ENCODE peak calls at places on chromosomes 6 and 20, in nine cellular contexts. One of them, this sample, is unnamed.
A peak's percentile ranks its signal among the peaks of the same experiment; 100 is the strongest.

GRCh38 chr6:159966339-159966738 is 2.5 kb upstream of the IGF2R start:
- DNase-seq in HuH-7: no peak
- DNase-seq in foreskin fibroblast: peak; percentile 28
- DNase-seq in OCI-LY7: no peak
- DNase-seq in NCI-H2081: no peak
- DNase-seq in HTR-8/SVneo: no peak
- DNase-seq in GM23248: no peak
- DNase-seq in occipital lobe: no peak
- DNase-seq in effector memory CD4-positive, alpha-beta T cell: no peak
- DNase-seq in this sample: no peak

GRCh38 chr6:141830530-141830929 is 302.2 kb upstream of the GJE1 start:
- DNase-seq in HuH-7: no peak
- DNase-seq in foreskin fibroblast: no peak
- DNase-seq in OCI-LY7: no peak
- DNase-seq in NCI-H2081: no peak
- DNase-seq in HTR-8/SVneo: no peak
- DNase-seq in GM23248: no peak
- DNase-seq in occipital lobe: no peak
- DNase-seq in effector memory CD4-positive, alpha-beta T cell: no peak
- DNase-seq in this sample: no peak

GRCh38 chr6:35856250-35856649 is 51.1 kb downstream of the LHFPL5 start:
- DNase-seq in HuH-7: no peak
- DNase-seq in foreskin fibroblast: no peak
- DNase-seq in OCI-LY7: no peak
- DNase-seq in NCI-H2081: no peak
- DNase-seq in HTR-8/SVneo: no peak
- DNase-seq in GM23248: no peak
- DNase-seq in occipital lobe: no peak
- DNase-seq in effector memory CD4-positive, alpha-beta T cell: no peak
- DNase-seq in this sample: no peak

GRCh38 chr6:105545947-105546710 is 143.2 kb upstream of the PREP start:
- DNase-seq in HuH-7: no peak
- DNase-seq in foreskin fibroblast: peak; percentile 90
- DNase-seq in OCI-LY7: no peak
- DNase-seq in NCI-H2081: no peak
- DNase-seq in HTR-8/SVneo: no peak
- DNase-seq in GM23248: peak; percentile 94
- DNase-seq in occipital lobe: no peak
- DNase-seq in effector memory CD4-positive, alpha-beta T cell: no peak
- DNase-seq in this sample: peak; percentile 2

GRCh38 chr6:158040804-158041347 is 59.2 kb downstream of the SYNJ2 start:
- DNase-seq in HuH-7: no peak
- DNase-seq in foreskin fibroblast: no peak
- DNase-seq in OCI-LY7: no peak
- DNase-seq in NCI-H2081: no peak
- DNase-seq in HTR-8/SVneo: no peak
- DNase-seq in GM23248: peak; percentile 57
- DNase-seq in occipital lobe: no peak
- DNase-seq in effector memory CD4-positive, alpha-beta T cell: no peak
- DNase-seq in this sample: no peak

GRCh38 chr20:8365634-8366033 is 233.6 kb downstream of the PLCB1 start:
- DNase-seq in HuH-7: no peak
- DNase-seq in foreskin fibroblast: no peak
- DNase-seq in OCI-LY7: no peak
- DNase-seq in NCI-H2081: no peak
- DNase-seq in HTR-8/SVneo: no peak
- DNase-seq in GM23248: no peak
- DNase-seq in occipital lobe: no peak
- DNase-seq in effector memory CD4-positive, alpha-beta T cell: no peak
- DNase-seq in this sample: no peak

GRCh38 chr6:37127961-37128862 is 41.7 kb upstream of the PIM1 start:
- DNase-seq in HuH-7: no peak
- DNase-seq in foreskin fibroblast: peak; percentile 60
- DNase-seq in OCI-LY7: no peak
- DNase-seq in NCI-H2081: no peak
- DNase-seq in HTR-8/SVneo: no peak
- DNase-seq in GM23248: peak; percentile 83
- DNase-seq in occipital lobe: no peak
- DNase-seq in effector memory CD4-positive, alpha-beta T cell: no peak
- DNase-seq in this sample: no peak

GRCh38 chr6:158381214-158381613 is 68.9 kb downstream of the TULP4 start:
- DNase-seq in HuH-7: no peak
- DNase-seq in foreskin fibroblast: peak; percentile 53
- DNase-seq in OCI-LY7: no peak
- DNase-seq in NCI-H2081: no peak
- DNase-seq in HTR-8/SVneo: no peak
- DNase-seq in GM23248: peak; percentile 35
- DNase-seq in occipital lobe: no peak
- DNase-seq in effector memory CD4-positive, alpha-beta T cell: no peak
- DNase-seq in this sample: no peak

GRCh38 chr20:57847104-57847503 is 137.3 kb upstream of the PMEPA1 start:
- DNase-seq in HuH-7: no peak
- DNase-seq in foreskin fibroblast: no peak
- DNase-seq in OCI-LY7: no peak
- DNase-seq in NCI-H2081: no peak
- DNase-seq in HTR-8/SVneo: no peak
- DNase-seq in GM23248: no peak
- DNase-seq in occipital lobe: no peak
- DNase-seq in effector memory CD4-positive, alpha-beta T cell: no peak
- DNase-seq in this sample: no peak

GRCh38 chr6:55664581-55665223 is 85.7 kb upstream of the HMGCLL1 start:
- DNase-seq in HuH-7: no peak
- DNase-seq in foreskin fibroblast: peak; percentile 53
- DNase-seq in OCI-LY7: no peak
- DNase-seq in NCI-H2081: no peak
- DNase-seq in HTR-8/SVneo: no peak
- DNase-seq in GM23248: peak; percentile 8
- DNase-seq in occipital lobe: no peak
- DNase-seq in effector memory CD4-positive, alpha-beta T cell: no peak
- DNase-seq in this sample: no peak

GRCh38 chr6:53466257-53466656 is 78.6 kb downstream of the GCLC start:
- DNase-seq in HuH-7: no peak
- DNase-seq in foreskin fibroblast: peak; percentile 34
- DNase-seq in OCI-LY7: no peak
- DNase-seq in NCI-H2081: no peak
- DNase-seq in HTR-8/SVneo: no peak
- DNase-seq in GM23248: peak; percentile 50
- DNase-seq in occipital lobe: no peak
- DNase-seq in effector memory CD4-positive, alpha-beta T cell: no peak
- DNase-seq in this sample: no peak

GRCh38 chr20:36441027-36441414 is 100.3 kb upstream of the MYL9 start:
- DNase-seq in HuH-7: no peak
- DNase-seq in foreskin fibroblast: no peak
- DNase-seq in OCI-LY7: no peak
- DNase-seq in NCI-H2081: no peak
- DNase-seq in HTR-8/SVneo: no peak
- DNase-seq in GM23248: no peak
- DNase-seq in occipital lobe: no peak
- DNase-seq in effector memory CD4-positive, alpha-beta T cell: no peak
- DNase-seq in this sample: no peak

GRCh38 chr20:19628570-19629134 is 129.4 kb upstream of the RIN2 start:
- DNase-seq in HuH-7: peak; percentile 86
- DNase-seq in foreskin fibroblast: peak; percentile 72
- DNase-seq in OCI-LY7: peak; percentile 65
- DNase-seq in NCI-H2081: peak; percentile 68
- DNase-seq in HTR-8/SVneo: peak; percentile 24
- DNase-seq in GM23248: peak; percentile 60
- DNase-seq in occipital lobe: no peak
- DNase-seq in effector memory CD4-positive, alpha-beta T cell: no peak
- DNase-seq in this sample: peak; percentile 80

GRCh38 chr6:158686791-158687381 is 37.0 kb downstream of the SYTL3 start:
- DNase-seq in HuH-7: no peak
- DNase-seq in foreskin fibroblast: no peak
- DNase-seq in OCI-LY7: no peak
- DNase-seq in NCI-H2081: no peak
- DNase-seq in HTR-8/SVneo: no peak
- DNase-seq in GM23248: no peak
- DNase-seq in occipital lobe: no peak
- DNase-seq in effector memory CD4-positive, alpha-beta T cell: peak; percentile 51
- DNase-seq in this sample: no peak

GRCh38 chr6:52361945-52362442 is at the start of gene PAQR8:
- DNase-seq in HuH-7: no peak
- DNase-seq in foreskin fibroblast: peak; percentile 89
- DNase-seq in OCI-LY7: peak; percentile 87
- DNase-seq in NCI-H2081: peak; percentile 79
- DNase-seq in HTR-8/SVneo: peak; percentile 84
- DNase-seq in GM23248: peak; percentile 84
- DNase-seq in occipital lobe: peak; percentile 57
- DNase-seq in effector memory CD4-positive, alpha-beta T cell: peak; percentile 73
- DNase-seq in this sample: peak; percentile 66

GRCh38 chr20:21146242-21146641 is 20.4 kb downstream of the KIZ start:
- DNase-seq in HuH-7: no peak
- DNase-seq in foreskin fibroblast: no peak
- DNase-seq in OCI-LY7: no peak
- DNase-seq in NCI-H2081: no peak
- DNase-seq in HTR-8/SVneo: no peak
- DNase-seq in GM23248: no peak
- DNase-seq in occipital lobe: no peak
- DNase-seq in effector memory CD4-positive, alpha-beta T cell: no peak
- DNase-seq in this sample: no peak

GRCh38 chr6:455006-455585 is 63.5 kb downstream of the IRF4 start:
- DNase-seq in HuH-7: no peak
- DNase-seq in foreskin fibroblast: no peak
- DNase-seq in OCI-LY7: no peak
- DNase-seq in NCI-H2081: no peak
- DNase-seq in HTR-8/SVneo: no peak
- DNase-seq in GM23248: no peak
- DNase-seq in occipital lobe: no peak
- DNase-seq in effector memory CD4-positive, alpha-beta T cell: no peak
- DNase-seq in this sample: no peak

GRCh38 chr6:6694368-6694780 is 105.9 kb downstream of the LY86 start:
- DNase-seq in HuH-7: no peak
- DNase-seq in foreskin fibroblast: no peak
- DNase-seq in OCI-LY7: no peak
- DNase-seq in NCI-H2081: no peak
- DNase-seq in HTR-8/SVneo: no peak
- DNase-seq in GM23248: no peak
- DNase-seq in occipital lobe: no peak
- DNase-seq in effector memory CD4-positive, alpha-beta T cell: no peak
- DNase-seq in this sample: no peak

GRCh38 chr6:52994789-52995078 is 350 bp downstream of the GSTA4 start:
- DNase-seq in HuH-7: no peak
- DNase-seq in foreskin fibroblast: peak; percentile 46
- DNase-seq in OCI-LY7: peak; percentile 14
- DNase-seq in NCI-H2081: peak; percentile 56
- DNase-seq in HTR-8/SVneo: peak; percentile 30
- DNase-seq in GM23248: no peak
- DNase-seq in occipital lobe: no peak
- DNase-seq in effector memory CD4-positive, alpha-beta T cell: no peak
- DNase-seq in this sample: peak; percentile 47

GRCh38 chr6:142356271-142356938 is 54.6 kb downstream of the ADGRG6 start:
- DNase-seq in HuH-7: no peak
- DNase-seq in foreskin fibroblast: no peak
- DNase-seq in OCI-LY7: no peak
- DNase-seq in NCI-H2081: no peak
- DNase-seq in HTR-8/SVneo: no peak
- DNase-seq in GM23248: peak; percentile 83
- DNase-seq in occipital lobe: no peak
- DNase-seq in effector memory CD4-positive, alpha-beta T cell: no peak
- DNase-seq in this sample: no peak

GRCh38 chr6:97059473-97059872 is 134.9 kb downstream of the KLHL32 start:
- DNase-seq in HuH-7: peak; percentile 21
- DNase-seq in foreskin fibroblast: peak; percentile 47
- DNase-seq in OCI-LY7: peak; percentile 62
- DNase-seq in NCI-H2081: no peak
- DNase-seq in HTR-8/SVneo: peak; percentile 29
- DNase-seq in GM23248: peak; percentile 70
- DNase-seq in occipital lobe: no peak
- DNase-seq in effector memory CD4-positive, alpha-beta T cell: no peak
- DNase-seq in this sample: no peak

GRCh38 chr6:18837013-18837412 is 449.9 kb downstream of the RNF144B start:
- DNase-seq in HuH-7: no peak
- DNase-seq in foreskin fibroblast: no peak
- DNase-seq in OCI-LY7: no peak
- DNase-seq in NCI-H2081: no peak
- DNase-seq in HTR-8/SVneo: no peak
- DNase-seq in GM23248: no peak
- DNase-seq in occipital lobe: no peak
- DNase-seq in effector memory CD4-positive, alpha-beta T cell: no peak
- DNase-seq in this sample: no peak

GRCh38 chr6:142850653-142851434 is 94.1 kb downstream of the HIVEP2 start:
- DNase-seq in HuH-7: no peak
- DNase-seq in foreskin fibroblast: peak; percentile 44
- DNase-seq in OCI-LY7: peak; percentile 60
- DNase-seq in NCI-H2081: no peak
- DNase-seq in HTR-8/SVneo: peak; percentile 19
- DNase-seq in GM23248: peak; percentile 83
- DNase-seq in occipital lobe: no peak
- DNase-seq in effector memory CD4-positive, alpha-beta T cell: peak; percentile 31
- DNase-seq in this sample: no peak

This sample was measured in body of pancreas.